ENCODE peak calls at places on chromosomes 6 and 20, in nine cellular contexts. One of them, this sample, is unnamed.

GRCh38 chr6:140370949-140371348 is 996.5 kb upstream of the CITED2 start:
- DNase-seq in sciatic nerve: no peak
- DNase-seq in GM12865: no peak
- DNase-seq in left colon: no peak
- DNase-seq in CD8-positive, alpha-beta memory T cell: no peak
- DNase-seq in nephron progenitor cell: no peak
- DNase-seq in pons: no peak
- DNase-seq in lower leg skin: no peak
- DNase-seq in midbrain: no peak
- DNase-seq in this sample: no peak

GRCh38 chr20:4815618-4816017 is 93.9 kb downstream of the PRND start:
- DNase-seq in midbrain: no peak
- DNase-seq in lower leg skin: no peak
- DNase-seq in sciatic nerve: no peak
- DNase-seq in CD8-positive, alpha-beta memory T cell: no peak
- DNase-seq in GM12865: peak; percentile 40
- DNase-seq in nephron progenitor cell: no peak
- DNase-seq in pons: no peak
- DNase-seq in left colon: no peak
- DNase-seq in this sample: no peak

GRCh38 chr20:5688431-5688972 is 61.7 kb upstream of the SHLD1 start:
- DNase-seq in nephron progenitor cell: no peak
- DNase-seq in left colon: no peak
- DNase-seq in CD8-positive, alpha-beta memory T cell: no peak
- DNase-seq in GM12865: no peak
- DNase-seq in lower leg skin: no peak
- DNase-seq in midbrain: no peak
- DNase-seq in pons: peak; percentile 27
- DNase-seq in sciatic nerve: no peak
- DNase-seq in this sample: no peak

GRCh38 chr6:44831002-44831610 is 443.6 kb downstream of the CDC5L start:
- DNase-seq in nephron progenitor cell: peak; percentile 6
- DNase-seq in left colon: no peak
- DNase-seq in sciatic nerve: no peak
- DNase-seq in pons: no peak
- DNase-seq in GM12865: no peak
- DNase-seq in CD8-positive, alpha-beta memory T cell: no peak
- DNase-seq in lower leg skin: no peak
- DNase-seq in midbrain: no peak
- DNase-seq in this sample: no peak

GRCh38 chr6:17012421-17013225 is 89.2 kb upstream of the STMND1 start:
- DNase-seq in CD8-positive, alpha-beta memory T cell: no peak
- DNase-seq in midbrain: peak; percentile 33
- DNase-seq in pons: peak; percentile 37
- DNase-seq in GM12865: no peak
- DNase-seq in sciatic nerve: no peak
- DNase-seq in nephron progenitor cell: peak; percentile 21
- DNase-seq in left colon: peak; percentile 60
- DNase-seq in lower leg skin: no peak
- DNase-seq in this sample: no peak

GRCh38 chr6:148203970-148204369 is 138.7 kb upstream of the SASH1 start:
- DNase-seq in lower leg skin: no peak
- DNase-seq in midbrain: no peak
- DNase-seq in pons: no peak
- DNase-seq in GM12865: peak; percentile 77
- DNase-seq in nephron progenitor cell: no peak
- DNase-seq in CD8-positive, alpha-beta memory T cell: peak; percentile 73
- DNase-seq in sciatic nerve: no peak
- DNase-seq in left colon: no peak
- DNase-seq in this sample: no peak

GRCh38 chr20:2296545-2297351 is 947 bp downstream of the TGM3 start:
- DNase-seq in left colon: no peak
- DNase-seq in CD8-positive, alpha-beta memory T cell: no peak
- DNase-seq in pons: no peak
- DNase-seq in lower leg skin: no peak
- DNase-seq in nephron progenitor cell: no peak
- DNase-seq in sciatic nerve: no peak
- DNase-seq in midbrain: no peak
- DNase-seq in GM12865: no peak
- DNase-seq in this sample: no peak

GRCh38 chr6:41593451-41594238 is 44.6 kb upstream of the MDFI start:
- DNase-seq in left colon: no peak
- DNase-seq in nephron progenitor cell: no peak
- DNase-seq in midbrain: no peak
- DNase-seq in CD8-positive, alpha-beta memory T cell: no peak
- DNase-seq in pons: no peak
- DNase-seq in sciatic nerve: no peak
- DNase-seq in GM12865: no peak
- DNase-seq in lower leg skin: no peak
- DNase-seq in this sample: no peak

GRCh38 chr6:70673601-70674000 is 5.9 kb downstream of the SMAP1 start:
- DNase-seq in nephron progenitor cell: no peak
- DNase-seq in sciatic nerve: no peak
- DNase-seq in left colon: no peak
- DNase-seq in pons: no peak
- DNase-seq in lower leg skin: no peak
- DNase-seq in GM12865: no peak
- DNase-seq in midbrain: no peak
- DNase-seq in CD8-positive, alpha-beta memory T cell: no peak
- DNase-seq in this sample: no peak

GRCh38 chr6:127933852-127934840 is 33.3 kb upstream of the THEMIS start:
- DNase-seq in lower leg skin: no peak
- DNase-seq in sciatic nerve: no peak
- DNase-seq in nephron progenitor cell: no peak
- DNase-seq in midbrain: no peak
- DNase-seq in CD8-positive, alpha-beta memory T cell: peak; percentile 79
- DNase-seq in GM12865: no peak
- DNase-seq in pons: no peak
- DNase-seq in left colon: no peak
- DNase-seq in this sample: no peak

GRCh38 chr6:133814797-133815196 is 74.1 kb upstream of the TCF21 start:
- DNase-seq in left colon: no peak
- DNase-seq in midbrain: no peak
- DNase-seq in sciatic nerve: no peak
- DNase-seq in nephron progenitor cell: no peak
- DNase-seq in lower leg skin: peak; percentile 17
- DNase-seq in pons: no peak
- DNase-seq in CD8-positive, alpha-beta memory T cell: no peak
- DNase-seq in GM12865: no peak
- DNase-seq in this sample: no peak

GRCh38 chr20:63826753-63827152 is 4.3 kb downstream of the ZBTB46 start:
- DNase-seq in midbrain: no peak
- DNase-seq in sciatic nerve: no peak
- DNase-seq in pons: no peak
- DNase-seq in CD8-positive, alpha-beta memory T cell: no peak
- DNase-seq in left colon: no peak
- DNase-seq in nephron progenitor cell: no peak
- DNase-seq in GM12865: no peak
- DNase-seq in lower leg skin: no peak
- DNase-seq in this sample: no peak

GRCh38 chr20:16004108-16004854 is 569.0 kb downstream of the KIF16B start:
- DNase-seq in pons: no peak
- DNase-seq in midbrain: no peak
- DNase-seq in sciatic nerve: no peak
- DNase-seq in lower leg skin: no peak
- DNase-seq in left colon: no peak
- DNase-seq in CD8-positive, alpha-beta memory T cell: no peak
- DNase-seq in GM12865: no peak
- DNase-seq in nephron progenitor cell: no peak
- DNase-seq in this sample: no peak

GRCh38 chr6:31401403-31401802 is 2.0 kb upstream of the MICA start:
- DNase-seq in CD8-positive, alpha-beta memory T cell: no peak
- DNase-seq in nephron progenitor cell: no peak
- DNase-seq in lower leg skin: peak; percentile 38
- DNase-seq in pons: no peak
- DNase-seq in left colon: peak; percentile 70
- DNase-seq in sciatic nerve: no peak
- DNase-seq in midbrain: no peak
- DNase-seq in GM12865: peak; percentile 12
- DNase-seq in this sample: peak; percentile 60

GRCh38 chr6:17473554-17473953 is 80.2 kb downstream of the CAP2 start:
- DNase-seq in left colon: no peak
- DNase-seq in pons: no peak
- DNase-seq in GM12865: no peak
- DNase-seq in midbrain: no peak
- DNase-seq in CD8-positive, alpha-beta memory T cell: no peak
- DNase-seq in lower leg skin: no peak
- DNase-seq in sciatic nerve: no peak
- DNase-seq in nephron progenitor cell: peak; percentile 11
- DNase-seq in this sample: no peak

GRCh38 chr6:97133071-97133470 is 149.9 kb downstream of the MMS22L start:
- DNase-seq in nephron progenitor cell: no peak
- DNase-seq in lower leg skin: no peak
- DNase-seq in GM12865: no peak
- DNase-seq in midbrain: peak; percentile 77
- DNase-seq in pons: peak; percentile 76
- DNase-seq in sciatic nerve: no peak
- DNase-seq in left colon: no peak
- DNase-seq in CD8-positive, alpha-beta memory T cell: no peak
- DNase-seq in this sample: no peak

GRCh38 chr6:90319979-90320667 is 23.5 kb upstream of the BACH2 start:
- DNase-seq in pons: no peak
- DNase-seq in left colon: no peak
- DNase-seq in sciatic nerve: no peak
- DNase-seq in midbrain: no peak
- DNase-seq in lower leg skin: no peak
- DNase-seq in GM12865: no peak
- DNase-seq in CD8-positive, alpha-beta memory T cell: no peak
- DNase-seq in nephron progenitor cell: no peak
- DNase-seq in this sample: no peak

GRCh38 chr20:36881888-36882287 is 6.0 kb downstream of the TLDC2 start:
- DNase-seq in nephron progenitor cell: no peak
- DNase-seq in sciatic nerve: no peak
- DNase-seq in left colon: no peak
- DNase-seq in midbrain: no peak
- DNase-seq in lower leg skin: no peak
- DNase-seq in CD8-positive, alpha-beta memory T cell: no peak
- DNase-seq in GM12865: no peak
- DNase-seq in pons: no peak
- DNase-seq in this sample: no peak

GRCh38 chr6:159961523-159961922 is 7.4 kb upstream of the IGF2R start:
- DNase-seq in pons: no peak
- DNase-seq in midbrain: no peak
- DNase-seq in sciatic nerve: no peak
- DNase-seq in CD8-positive, alpha-beta memory T cell: no peak
- DNase-seq in nephron progenitor cell: no peak
- DNase-seq in GM12865: peak; percentile 28
- DNase-seq in left colon: no peak
- DNase-seq in lower leg skin: no peak
- DNase-seq in this sample: no peak

GRCh38 chr6:13186861-13187260 is 141.5 kb downstream of the TBC1D7 start:
- DNase-seq in CD8-positive, alpha-beta memory T cell: no peak
- DNase-seq in sciatic nerve: no peak
- DNase-seq in pons: no peak
- DNase-seq in left colon: no peak
- DNase-seq in lower leg skin: no peak
- DNase-seq in nephron progenitor cell: no peak
- DNase-seq in GM12865: no peak
- DNase-seq in midbrain: no peak
- DNase-seq in this sample: no peak

GRCh38 chr6:141552463-141552862 is 580.3 kb upstream of the GJE1 start:
- DNase-seq in pons: no peak
- DNase-seq in lower leg skin: no peak
- DNase-seq in CD8-positive, alpha-beta memory T cell: no peak
- DNase-seq in sciatic nerve: no peak
- DNase-seq in nephron progenitor cell: no peak
- DNase-seq in left colon: no peak
- DNase-seq in GM12865: peak; percentile 41
- DNase-seq in midbrain: no peak
- DNase-seq in this sample: no peak

GRCh38 chr6:105401247-105402089 is 1.4 kb downstream of the PREP start:
- DNase-seq in CD8-positive, alpha-beta memory T cell: no peak
- DNase-seq in pons: no peak
- DNase-seq in GM12865: no peak
- DNase-seq in midbrain: no peak
- DNase-seq in left colon: no peak
- DNase-seq in lower leg skin: no peak
- DNase-seq in nephron progenitor cell: no peak
- DNase-seq in sciatic nerve: no peak
- DNase-seq in this sample: no peak

GRCh38 chr6:650098-650497 is 6.8 kb downstream of the HUS1B start:
- DNase-seq in sciatic nerve: no peak
- DNase-seq in pons: no peak
- DNase-seq in lower leg skin: no peak
- DNase-seq in GM12865: no peak
- DNase-seq in CD8-positive, alpha-beta memory T cell: no peak
- DNase-seq in left colon: no peak
- DNase-seq in midbrain: no peak
- DNase-seq in nephron progenitor cell: no peak
- DNase-seq in this sample: no peak

GRCh38 chr6:73134588-73134987 is 90.7 kb downstream of the KHDC1L start:
- DNase-seq in nephron progenitor cell: peak; percentile 53
- DNase-seq in CD8-positive, alpha-beta memory T cell: no peak
- DNase-seq in left colon: no peak
- DNase-seq in GM12865: peak; percentile 59
- DNase-seq in sciatic nerve: no peak
- DNase-seq in pons: peak; percentile 15
- DNase-seq in midbrain: no peak
- DNase-seq in lower leg skin: no peak
- DNase-seq in this sample: peak; percentile 26

GRCh38 chr20:17014967-17015366 is 211.9 kb upstream of the PCSK2 start:
- DNase-seq in lower leg skin: no peak
- DNase-seq in left colon: no peak
- DNase-seq in GM12865: no peak
- DNase-seq in pons: no peak
- DNase-seq in midbrain: no peak
- DNase-seq in sciatic nerve: no peak
- DNase-seq in CD8-positive, alpha-beta memory T cell: no peak
- DNase-seq in nephron progenitor cell: no peak
- DNase-seq in this sample: no peak

GRCh38 chr6:16045238-16045637 is 83.6 kb upstream of the MYLIP start:
- DNase-seq in CD8-positive, alpha-beta memory T cell: no peak
- DNase-seq in midbrain: no peak
- DNase-seq in sciatic nerve: no peak
- DNase-seq in pons: no peak
- DNase-seq in left colon: no peak
- DNase-seq in GM12865: no peak
- DNase-seq in nephron progenitor cell: no peak
- DNase-seq in lower leg skin: peak; percentile 66
- DNase-seq in this sample: no peak

GRCh38 chr6:169427856-169428255 is 174.2 kb upstream of the THBS2 start:
- DNase-seq in midbrain: no peak
- DNase-seq in left colon: no peak
- DNase-seq in lower leg skin: no peak
- DNase-seq in sciatic nerve: no peak
- DNase-seq in pons: no peak
- DNase-seq in CD8-positive, alpha-beta memory T cell: no peak
- DNase-seq in GM12865: no peak
- DNase-seq in nephron progenitor cell: no peak
- DNase-seq in this sample: no peak

This sample was measured in colonic mucosa.